ENCODE peak calls at places on chromosomes 5 and 9, in four cellular contexts. D is Jurkat, Clone E6-1; V is fibroblast of mammary gland; B is iPS DF 6.9. Y is an unnamed sample.

GRCh38 chr9:132728071-132728470 is 57.8 kb downstream of the GTF3C4 start:
- DNase-seq in D (no peak), V (no peak), B (no peak), Y (no peak)

GRCh38 chr9:13841801-13842462 is 472.0 kb downstream of the NFIB start:
- DNase-seq in D (peak), V (no peak), B (no peak), Y (no peak)

GRCh38 chr5:32261198-32261597 is 51.5 kb downstream of the MTMR12 start:
- DNase-seq in D (no peak), V (no peak), B (no peak), Y (no peak)

GRCh38 chr9:126615251-126615790 is 1.6 kb downstream of the LMX1B start:
- DNase-seq in D (peak), V (no peak), B (no peak), Y (no peak)

GRCh38 chr5:172932313-172933017 is 26.8 kb upstream of the RPL26L1 start:
- DNase-seq in D (peak), V (peak), B (no peak), Y (peak)

GRCh38 chr9:113399646-113400200 is 1.4 kb downstream of the ALAD start:
- DNase-seq in D (no peak), V (no peak), B (no peak), Y (no peak)

GRCh38 chr9:110016340-110016739 is 191.6 kb downstream of the C9orf152 start:
- DNase-seq in D (no peak), V (peak), B (no peak), Y (no peak)

GRCh38 chr5:97838214-97838613 is 655.2 kb upstream of the RIOK2 start:
- DNase-seq in D (no peak), V (peak), B (no peak), Y (no peak)

GRCh38 chr9:14238044-14238443 is 75.9 kb downstream of the NFIB start:
- DNase-seq in D (no peak), V (peak), B (no peak), Y (no peak)

GRCh38 chr5:150409638-150410523 is 2.8 kb downstream of the CD74 start:
- DNase-seq in D (peak), V (peak), B (peak), Y (peak)
- H3K4me3 ChIP-seq in D (no peak), V (no peak), B (no peak), Y (peak)

GRCh38 chr5:65065112-65065511 is 296.4 kb downstream of the CWC27 start:
- DNase-seq in D (no peak), V (no peak), B (no peak), Y (no peak)

GRCh38 chr5:65062684-65063083 is 294.0 kb downstream of the CWC27 start:
- DNase-seq in D (no peak), V (peak), B (no peak), Y (no peak)

GRCh38 chr5:65059681-65060598 is 291.2 kb downstream of the CWC27 start:
- DNase-seq in D (no peak), V (peak), B (no peak), Y (no peak)

GRCh38 chr5:65061974-65062353 is 293.2 kb downstream of the CWC27 start:
- DNase-seq in D (no peak), V (no peak), B (no peak), Y (no peak)

DNA sequence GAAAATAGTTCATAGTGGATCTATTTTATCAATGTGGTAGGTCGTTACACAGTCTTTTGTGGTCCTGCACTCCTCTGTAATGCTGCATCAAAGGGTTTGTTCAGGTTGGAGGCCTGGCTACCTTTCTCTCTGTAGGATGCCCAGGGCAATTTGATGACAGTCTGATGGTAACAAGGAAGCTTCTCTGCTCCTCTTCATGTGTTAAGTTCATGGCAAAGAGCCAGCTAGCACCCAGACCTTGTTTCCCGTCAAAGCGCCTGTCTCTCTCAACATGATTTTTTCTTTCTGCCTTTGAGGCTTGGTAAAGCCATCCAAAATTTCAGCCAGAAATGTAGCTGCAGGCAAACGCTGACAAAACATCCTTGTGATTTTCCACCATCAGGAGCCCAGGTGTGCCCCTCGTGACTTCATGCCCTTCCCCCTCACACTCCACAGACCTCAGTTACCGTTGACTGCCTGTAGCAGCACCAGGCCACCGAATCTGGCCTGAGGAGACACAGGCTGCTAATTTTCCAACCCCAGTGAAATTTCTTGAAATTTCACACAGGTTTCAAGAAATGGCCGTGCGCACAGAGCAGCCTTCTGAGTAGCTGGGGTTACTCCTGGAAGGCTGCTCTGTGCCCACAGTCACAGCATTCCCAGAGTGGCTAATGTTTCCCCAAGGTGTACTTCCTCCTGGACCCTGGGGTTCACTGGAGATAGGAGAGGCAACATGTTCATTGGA is 292.7 kb downstream of the CWC27 start:
- DNase-seq in D (peak), V (no peak), B (no peak), Y (no peak)
- H3K4me3 ChIP-seq in D (no peak), V (no peak), B (no peak), Y (no peak)

DNA sequence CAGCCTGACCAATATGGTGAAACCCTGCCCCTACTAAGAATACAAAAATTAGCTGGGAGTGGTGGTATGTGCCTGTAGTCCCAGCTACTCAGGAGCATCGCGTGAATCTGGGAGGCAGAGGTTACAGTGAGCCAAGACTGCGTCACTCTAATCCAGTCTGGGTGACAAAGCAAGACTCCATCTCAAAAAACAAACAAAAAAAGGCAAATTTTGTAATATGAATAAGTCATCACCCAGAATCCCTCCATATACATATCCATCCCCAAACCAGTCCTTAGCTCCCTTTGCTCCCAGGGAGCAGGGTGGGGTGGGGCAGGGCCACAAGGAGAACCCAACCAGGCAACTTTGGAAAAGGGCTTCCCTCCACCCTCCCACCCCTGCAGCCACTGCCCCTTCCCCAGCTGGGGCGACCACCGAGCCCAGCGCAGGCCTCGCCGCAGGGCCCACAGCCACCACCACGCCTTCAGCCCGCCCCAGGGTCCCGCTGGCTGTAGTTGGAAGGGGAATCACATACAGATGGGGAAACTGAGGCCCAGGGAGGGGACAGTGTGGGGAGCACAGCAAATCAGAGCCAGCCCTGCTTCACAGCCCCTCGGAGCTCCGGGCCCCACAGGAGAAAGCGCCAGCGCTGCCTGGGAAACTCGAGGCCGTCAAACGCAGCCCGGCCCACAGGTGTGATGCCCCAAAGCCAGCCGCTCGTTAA is 7.8 kb downstream of the NOTCH1 start:
- DNase-seq in D (no peak), V (peak), B (no peak), Y (no peak)
- H3K4me3 ChIP-seq in D (no peak), V (no peak), B (no peak), Y (no peak)

DNA sequence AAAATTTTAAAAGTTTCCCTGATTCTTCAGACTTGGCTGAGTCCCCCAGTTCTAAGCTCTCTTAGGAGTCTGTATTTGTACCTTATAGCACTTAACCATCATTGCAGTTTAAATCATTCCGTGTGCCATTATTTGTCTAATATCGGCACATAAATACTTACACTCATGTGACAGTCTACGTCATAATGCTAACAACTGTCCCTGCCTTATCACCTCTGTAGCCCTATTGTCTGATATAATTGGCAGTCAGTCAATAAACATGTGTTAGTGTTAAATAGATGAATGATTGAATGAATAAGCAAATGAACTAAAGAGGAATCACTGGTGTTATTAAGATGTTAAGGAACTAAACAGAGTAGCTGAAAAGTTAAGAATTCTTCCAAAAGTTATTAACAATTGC is 287.8 kb downstream of the EBF1 start:
- DNase-seq in D (no peak), V (no peak), B (no peak), Y (no peak)
- H3K4me3 ChIP-seq in D (no peak), V (no peak), B (no peak), Y (no peak)

DNA sequence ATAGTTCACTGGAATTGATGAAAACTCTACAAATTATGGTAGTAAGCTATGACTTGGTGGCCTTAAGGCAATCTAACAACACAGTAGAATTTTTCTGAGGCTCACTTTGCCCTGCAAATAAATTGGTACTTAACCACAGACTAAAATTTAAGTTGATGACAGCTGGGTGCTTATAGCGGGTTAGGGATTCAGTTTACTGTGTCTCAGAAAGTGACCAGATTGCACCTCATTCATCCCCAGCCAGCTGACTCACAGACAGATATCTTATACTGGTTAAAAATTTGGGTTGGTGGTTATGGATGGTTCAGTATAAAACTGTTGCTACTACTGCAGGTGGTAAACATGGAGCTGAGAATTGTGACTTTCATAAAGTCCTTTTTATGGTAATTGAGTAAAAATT is 2.8 kb downstream of the CKS2 start:
- DNase-seq in D (no peak), V (peak), B (no peak), Y (no peak)
- H3K4me3 ChIP-seq in D (peak), V (peak), B (peak), Y (no peak)